ENCODE peak calls at places on chromosomes 12 and 14, in eight cellular contexts. G is MM.1S, F is transverse colon, I is OCI-LY7, A is ovary, N is astrocyte, K is aorta, O is psoas muscle. T is an unnamed sample. For H3K9me3, the result is how much of the 10 kb centered on the place peaks cover.

GRCh38 chr12:106123110-106123509 is 15.6 kb downstream of the NUAK1 start:
- DNase-seq in G (no peak), F (no peak), I (no peak), A (no peak), N (no peak), K (no peak), O (no peak), T (no peak)

GRCh38 chr14:20503905-20504304 is 1.4 kb upstream of the RNASE10 start:
- DNase-seq in G (no peak), F (no peak), I (no peak), A (no peak), N (no peak), K (no peak), O (no peak), T (no peak)

GRCh38 chr14:94646481-94646880 is 34.3 kb downstream of the SERPINA3 start:
- DNase-seq in G (no peak), F (no peak), I (no peak), A (no peak), N (peak), K (no peak), O (no peak), T (no peak)

GRCh38 chr12:1852076-1852475 is 31.7 kb downstream of the LRTM2 start:
- DNase-seq in G (no peak), F (no peak), I (no peak), A (no peak), N (no peak), K (no peak), O (no peak), T (no peak)

GRCh38 chr14:20461230-20462141 is at the start of gene PIP4P1:
- DNase-seq in G (peak), F (peak), I (peak), A (peak), N (peak), K (peak), O (peak), T (peak)

GRCh38 chr14:26276757-26277156 is 321.1 kb downstream of the NOVA1 start:
- DNase-seq in G (no peak), F (no peak), I (no peak), A (no peak), N (no peak), K (no peak), O (no peak), T (no peak)

GRCh38 chr14:91154851-91155625 is 41.2 kb downstream of the DGLUCY start:
- DNase-seq in G (no peak), F (peak), I (no peak), A (no peak), N (peak), K (no peak), O (peak), T (no peak)

GRCh38 chr12:49131973-49132461 is 822 bp upstream of the TUBA1B start:
- DNase-seq in G (peak), F (peak), I (peak), A (no peak), N (peak), K (no peak), O (no peak), T (peak)

GRCh38 chr12:57771271-57771872 is 533 bp downstream of the METTL1 start:
- DNase-seq in G (peak), F (peak), I (peak), A (peak), N (peak), K (peak), O (peak), T (peak)

GRCh38 chr12:6430124-6430989 is 14.4 kb upstream of the CD27 start:
- DNase-seq in G (no peak), F (peak), I (peak), A (peak), N (peak), K (peak), O (peak), T (peak)

GRCh38 chr12:70052476-70052875 is 190.8 kb upstream of the CNOT2 start:
- DNase-seq in G (no peak), F (no peak), I (no peak), A (no peak), N (no peak), K (no peak), O (no peak), T (no peak)

GRCh38 chr12:90331821-90332220 is 623.2 kb downstream of the CCER1 start:
- DNase-seq in G (no peak), F (no peak), I (no peak), A (no peak), N (no peak), K (no peak), O (no peak), T (no peak)

GRCh38 chr12:28104338-28104737 is 85.9 kb upstream of the CCDC91 start:
- DNase-seq in G (no peak), F (no peak), I (no peak), A (no peak), N (peak), K (no peak), O (no peak), T (no peak)

GRCh38 chr12:122740351-122740750 is 9.7 kb upstream of the HCAR1 start:
- DNase-seq in G (no peak), F (no peak), I (no peak), A (no peak), N (no peak), K (no peak), O (no peak), T (no peak)

GRCh38 chr14:68627868-68628604 is 164.8 kb downstream of the ZFP36L1 start:
- DNase-seq in G (no peak), F (peak), I (no peak), A (no peak), N (no peak), K (peak), O (no peak), T (no peak)

GRCh38 chr12:50120953-50121352 is 8.9 kb downstream of the COX14 start:
- DNase-seq in G (no peak), F (no peak), I (no peak), A (no peak), N (no peak), K (no peak), O (no peak), T (no peak)

GRCh38 chr12:63079791-63080395 is 71.1 kb downstream of the AVPR1A start:
- DNase-seq in G (no peak), F (no peak), I (no peak), A (no peak), N (no peak), K (no peak), O (no peak), T (no peak)

GRCh38 chr14:64790478-64790877 is 86.3 kb downstream of the PLEKHG3 start:
- DNase-seq in G (no peak), F (no peak), I (no peak), A (no peak), N (no peak), K (no peak), O (no peak), T (no peak)

GRCh38 chr12:108755481-108755880 is 24.2 kb upstream of the CORO1C start:
- DNase-seq in G (no peak), F (no peak), I (no peak), A (no peak), N (no peak), K (no peak), O (no peak), T (no peak)

DNA sequence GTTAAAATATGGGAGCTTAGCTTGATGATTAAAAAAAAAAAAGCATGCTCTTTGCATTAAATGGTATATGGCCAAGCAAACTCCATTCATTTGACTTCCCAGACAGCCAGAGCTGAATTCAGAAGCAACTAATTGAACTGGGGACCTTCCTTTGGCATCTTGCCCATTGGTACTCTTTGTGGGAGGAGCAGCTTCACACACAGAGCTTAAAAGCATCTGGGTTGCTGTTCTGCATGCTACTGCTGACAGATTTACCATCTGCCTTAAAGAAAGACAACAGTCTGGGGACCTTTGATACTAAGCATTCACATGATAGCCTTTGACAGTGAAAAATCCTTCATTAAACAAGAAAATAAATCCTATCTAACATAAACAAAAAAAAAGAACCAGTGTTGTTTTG is 977.9 kb downstream of the TMTC2 start:
- DNase-seq in G (no peak), F (no peak), I (no peak), A (no peak), N (no peak), K (no peak), O (no peak), T (peak)
- H3K9me3 ChIP-seq in G (under half), F (under half), I (under half), A (under half), N (under half), K (under half), O (under half), T (under half)

DNA sequence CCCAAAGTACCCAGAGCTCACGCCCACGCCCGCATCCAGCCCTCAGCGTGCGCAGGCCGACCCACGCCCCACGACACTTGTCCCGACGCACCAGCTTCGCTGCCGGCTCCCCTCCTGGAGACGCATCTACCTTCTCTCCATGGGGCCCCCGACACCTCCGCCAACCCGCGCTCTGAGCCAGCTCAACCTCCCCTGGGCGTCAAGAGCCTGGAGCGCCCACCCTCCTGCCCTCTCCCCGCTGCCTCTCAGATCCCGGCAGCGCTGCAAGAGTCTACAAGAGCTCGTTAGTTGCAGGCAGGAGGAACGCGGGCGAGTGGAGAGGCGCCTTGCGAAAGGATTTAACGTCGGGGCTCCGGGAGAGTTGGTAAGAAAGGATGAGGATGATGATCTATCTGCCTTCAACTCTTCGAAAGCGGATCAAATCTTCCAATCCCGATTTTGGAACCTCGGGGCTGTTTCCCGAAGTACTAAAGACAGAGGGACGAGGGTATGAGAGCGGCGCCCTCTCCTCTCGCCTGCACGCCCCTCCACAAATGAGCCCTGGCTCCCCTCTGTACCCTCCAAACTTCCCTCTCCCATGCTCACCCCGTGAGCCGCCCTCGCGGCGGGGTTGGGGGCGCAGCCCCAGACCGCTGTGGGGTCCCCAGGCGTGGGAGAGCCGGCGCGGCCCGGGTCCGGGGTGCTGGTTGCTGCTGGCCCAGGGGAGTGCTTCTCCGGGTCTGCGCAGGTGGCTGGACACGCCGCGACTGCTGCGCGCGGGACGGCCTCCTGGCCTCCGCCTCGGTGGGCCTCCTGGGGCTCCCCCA is 968 bp downstream of the LTBP2 start:
- DNase-seq in G (no peak), F (no peak), I (no peak), A (peak), N (no peak), K (no peak), O (no peak), T (no peak)
- H3K4me3 ChIP-seq in G (no peak), F (peak), I (no peak), A (peak), N (peak), K (peak), O (peak), T (peak)

GRCh38 chr12:12976366-12976765 is 23.7 kb downstream of the HEBP1 start:
- DNase-seq in G (no peak), F (no peak), I (no peak), A (no peak), N (peak), K (no peak), O (no peak), T (no peak)
- H3K27ac ChIP-seq in G (no peak), F (peak), I (no peak), A (no peak), N (peak), K (peak), O (peak), T (no peak)

GRCh38 chr12:124398578-124399227 is 103.8 kb downstream of the RFLNA start:
- DNase-seq in G (no peak), F (peak), I (no peak), A (peak), N (no peak), K (peak), O (peak), T (no peak)

GRCh38 chr12:124396544-124397398 is 101.9 kb downstream of the RFLNA start:
- DNase-seq in G (no peak), F (peak), I (no peak), A (peak), N (no peak), K (no peak), O (no peak), T (no peak)

GRCh38 chr12:124395986-124396385 is 101.1 kb downstream of the RFLNA start:
- DNase-seq in G (no peak), F (peak), I (no peak), A (no peak), N (no peak), K (no peak), O (no peak), T (no peak)

GRCh38 chr12:124397807-124398577 is 103.1 kb downstream of the RFLNA start:
- DNase-seq in G (no peak), F (peak), I (no peak), A (peak), N (no peak), K (no peak), O (peak), T (no peak)

GRCh38 chr12:124397399-124397679 is 102.4 kb downstream of the RFLNA start:
- DNase-seq in G (no peak), F (no peak), I (no peak), A (no peak), N (no peak), K (no peak), O (no peak), T (no peak)
- H3K9me3 ChIP-seq in G (under half), F (under half), I (under half), A (under half), N (under half), K (under half), O (under half), T (under half)

T was measured in SK-N-MC.